ENCODE peak calls at places on chromosomes 5 and 9, in ten cellular contexts. L is NCI-H460; E is iris pigment epithelial cell; F is effector CD4-positive, alpha-beta T cell; U is RPMI8226; H is GM10248; S is KBM-7; T is mammary epithelial cell; M is HCEC 1CT; Z is stimulated activated CD8-positive, alpha-beta memory T cell treated with anti-CD3 and anti-CD28 coated beads, Interleukin-7, amount 100 ng/mL, for 48 hours. Y is an unnamed sample.

GRCh38 chr5:19534751-19535150 is 453.2 kb downstream of the CDH18 start:
- DNase-seq in H (no peak), S (no peak), E (no peak), F (no peak), Z (no peak), M (peak), L (no peak), T (peak), U (peak), Y (no peak)

GRCh38 chr5:32232441-32233219 is 58.5 kb upstream of the GOLPH3 start:
- DNase-seq in E (peak), T (peak), S (peak), M (peak), L (peak), Z (peak), H (peak), U (peak), F (peak), Y (peak)

GRCh38 chr9:133835273-133835901 is 97.2 kb upstream of the SARDH start:
- DNase-seq in Z (no peak), S (no peak), T (peak), L (no peak), H (no peak), F (no peak), U (no peak), E (no peak), M (no peak), Y (no peak)

GRCh38 chr5:106397700-106398099 is 1273.0 kb downstream of the EFNA5 start:
- DNase-seq in S (no peak), E (peak), L (no peak), Z (no peak), U (no peak), T (peak), H (no peak), F (no peak), M (peak), Y (no peak)

GRCh38 chr5:172712610-172713009 is 58.4 kb downstream of the DUSP1 start:
- DNase-seq in S (no peak), T (no peak), F (no peak), M (no peak), Z (no peak), H (no peak), U (no peak), E (no peak), L (no peak), Y (no peak)

GRCh38 chr9:123362856-123363255 is 6.9 kb downstream of the CRB2 start:
- DNase-seq in H (no peak), T (no peak), M (no peak), Z (no peak), U (no peak), S (no peak), F (no peak), L (no peak), E (no peak), Y (no peak)

GRCh38 chr9:137669261-137669672 is 50.5 kb downstream of the EHMT1 start:
- DNase-seq in E (no peak), U (peak), T (no peak), S (no peak), M (no peak), F (no peak), H (no peak), L (no peak), Z (no peak), Y (no peak)

GRCh38 chr5:36777105-36777757 is 99.3 kb upstream of the NIPBL start:
- DNase-seq in L (peak), H (no peak), F (no peak), E (peak), U (no peak), Z (no peak), M (peak), T (peak), S (peak), Y (no peak)

GRCh38 chr9:116081437-116082110 is 72.0 kb upstream of the PAPPA start:
- DNase-seq in M (no peak), S (no peak), U (no peak), F (no peak), T (no peak), H (no peak), L (no peak), Z (no peak), E (no peak), Y (no peak)

GRCh38 chr5:87079219-87079618 is 188.5 kb upstream of the RASA1 start:
- DNase-seq in F (no peak), L (no peak), H (no peak), E (no peak), S (peak), T (no peak), U (peak), Z (no peak), M (no peak), Y (no peak)

GRCh38 chr9:79588488-79588887 is 16.7 kb downstream of the TLE4 start:
- DNase-seq in T (no peak), Z (no peak), F (no peak), L (no peak), U (no peak), H (no peak), S (no peak), M (no peak), E (no peak), Y (no peak)

GRCh38 chr5:109656829-109657228 is 32.9 kb upstream of the MAN2A1 start:
- DNase-seq in M (peak), L (no peak), T (peak), F (peak), U (peak), S (peak), H (no peak), Z (peak), E (peak), Y (peak)

GRCh38 chr5:146697211-146697610 is 181.2 kb upstream of the GPR151 start:
- DNase-seq in F (no peak), U (no peak), Z (no peak), M (no peak), E (no peak), L (no peak), S (no peak), H (no peak), T (no peak), Y (no peak)

Y was measured in GF-D8.